ENCODE peak calls at places on chromosome X, in nine cellular contexts. Y, H, P, U, E, J, V, N and S are unnamed samples.

GRCh38 chrX:125628435-125628834 is 308.8 kb downstream of the TEX13C start:
- DNase-seq in P (no peak), V (no peak), E (no peak), U (no peak), J (no peak), Y (peak), N (no peak), H (no peak), S (no peak)

GRCh38 chrX:112521658-112522057 is 158.1 kb downstream of the LHFPL1 start:
- DNase-seq in U (no peak), Y (no peak), H (peak), P (peak), J (no peak), V (no peak), N (no peak), E (no peak), S (no peak)

GRCh38 chrX:47174846-47175587 is 18.6 kb upstream of the UBA1 start:
- DNase-seq in E (no peak), U (no peak), J (no peak), Y (no peak), V (no peak), N (no peak), H (no peak), P (no peak), S (peak)

GRCh38 chrX:2691543-2692220 is 587 bp downstream of the CD99 start:
- DNase-seq in H (no peak), V (peak), E (peak), U (peak), J (no peak), P (no peak), N (no peak), Y (peak), S (no peak)

GRCh38 chrX:108186811-108187210 is 95.2 kb downstream of the ATG4A start:
- DNase-seq in E (no peak), Y (no peak), U (no peak), J (no peak), P (no peak), N (no peak), H (no peak), V (no peak), S (no peak)

GRCh38 chrX:46698691-46699090 is 60.2 kb downstream of the SLC9A7 start:
- DNase-seq in H (no peak), N (no peak), Y (no peak), V (no peak), P (no peak), U (no peak), J (no peak), E (no peak), S (no peak)

GRCh38 chrX:132622130-132622529 is 133.3 kb upstream of the MBNL3 start:
- DNase-seq in N (no peak), H (no peak), E (no peak), J (peak), P (no peak), V (peak), U (no peak), Y (peak), S (peak)

GRCh38 chrX:147848009-147848408 is 63.7 kb upstream of the FMR1 start:
- DNase-seq in U (no peak), E (no peak), J (no peak), N (no peak), P (no peak), H (no peak), Y (peak), V (no peak), S (peak)

GRCh38 chrX:139094671-139095592 is 383.4 kb upstream of the FGF13 start:
- DNase-seq in P (no peak), H (no peak), V (no peak), J (no peak), N (no peak), U (no peak), E (no peak), Y (peak), S (peak)

GRCh38 chrX:16867947-16868346 is 2.2 kb downstream of the RBBP7 start:
- DNase-seq in V (no peak), E (no peak), P (no peak), N (no peak), H (no peak), Y (no peak), U (no peak), J (no peak), S (no peak)

GRCh38 chrX:111337067-111337466 is 66.8 kb upstream of the CAPN6 start:
- DNase-seq in U (no peak), H (no peak), V (no peak), P (no peak), Y (no peak), E (no peak), N (no peak), J (no peak), S (no peak)